ENCODE peak calls at places on chromosomes 4 and X, in four cellular contexts. One of them, this sample, is unnamed.

GRCh38 chr4:7775396-7775795 is 164.3 kb downstream of the AFAP1 start:
- DNase-seq in K562: no peak
- DNase-seq in HL-60: no peak
- DNase-seq in GM12878: no peak
- DNase-seq in this sample: no peak

GRCh38 chrX:128460835-128461234 is 408.6 kb upstream of the ACTRT1 start:
- DNase-seq in K562: no peak
- DNase-seq in HL-60: no peak
- DNase-seq in GM12878: no peak
- DNase-seq in this sample: no peak

GRCh38 chr4:111136438-111136837 is 513.6 kb upstream of the PITX2 start:
- DNase-seq in K562: no peak
- DNase-seq in HL-60: no peak
- DNase-seq in GM12878: no peak
- DNase-seq in this sample: no peak

GRCh38 chrX:37330642-37331041 is 18.5 kb upstream of the PRRG1 start:
- DNase-seq in K562: no peak
- DNase-seq in HL-60: no peak
- DNase-seq in GM12878: no peak
- DNase-seq in this sample: no peak

GRCh38 chr4:25535278-25535677 is 120.4 kb upstream of the SLC34A2 start:
- DNase-seq in K562: no peak
- DNase-seq in HL-60: no peak
- DNase-seq in GM12878: no peak
- DNase-seq in this sample: no peak

GRCh38 chr4:96649536-96649935 is 809.6 kb downstream of the PDHA2 start:
- DNase-seq in K562: no peak
- DNase-seq in HL-60: no peak
- DNase-seq in GM12878: no peak
- DNase-seq in this sample: no peak

GRCh38 chr4:24533364-24533763 is 51.0 kb downstream of the DHX15 start:
- DNase-seq in K562: no peak
- DNase-seq in HL-60: no peak
- DNase-seq in GM12878: no peak
- DNase-seq in this sample: no peak

GRCh38 chr4:103002551-103002950 is 17.0 kb downstream of the SLC9B1 start:
- DNase-seq in K562: no peak
- DNase-seq in HL-60: no peak
- DNase-seq in GM12878: no peak
- DNase-seq in this sample: no peak

GRCh38 chrX:154411981-154412340 is 622 bp downstream of the TAFAZZIN start:
- DNase-seq in K562: peak
- DNase-seq in HL-60: peak
- DNase-seq in GM12878: no peak
- DNase-seq in this sample: peak

GRCh38 chr4:172952052-172952451 is 216.6 kb upstream of the GALNT7 start:
- DNase-seq in K562: no peak
- DNase-seq in HL-60: no peak
- DNase-seq in GM12878: no peak
- DNase-seq in this sample: no peak

GRCh38 chrX:83469551-83469950 is 38.5 kb upstream of the POU3F4 start:
- DNase-seq in K562: no peak
- DNase-seq in HL-60: peak
- DNase-seq in GM12878: no peak
- DNase-seq in this sample: no peak

GRCh38 chrX:154064637-154065435 is 32.7 kb downstream of the MECP2 start:
- DNase-seq in K562: no peak
- DNase-seq in HL-60: no peak
- DNase-seq in GM12878: no peak
- DNase-seq in this sample: no peak

GRCh38 chr4:113539408-113539807 is 222.1 kb downstream of the CAMK2D start:
- DNase-seq in K562: no peak
- DNase-seq in HL-60: no peak
- DNase-seq in GM12878: no peak
- DNase-seq in this sample: no peak

GRCh38 chrX:150513564-150513963 is 54.9 kb upstream of the MTM1 start:
- DNase-seq in K562: peak
- DNase-seq in HL-60: no peak
- DNase-seq in GM12878: no peak
- DNase-seq in this sample: no peak

GRCh38 chrX:120549483-120550452 is 11.0 kb downstream of the CUL4B start:
- DNase-seq in K562: peak
- DNase-seq in HL-60: no peak
- DNase-seq in GM12878: no peak
- DNase-seq in this sample: no peak

GRCh38 chrX:82748901-82749505 is 759.1 kb upstream of the POU3F4 start:
- DNase-seq in K562: no peak
- DNase-seq in HL-60: no peak
- DNase-seq in GM12878: no peak
- DNase-seq in this sample: no peak

GRCh38 chrX:46574337-46574940 is 874 bp downstream of the CHST7 start:
- DNase-seq in K562: no peak
- DNase-seq in HL-60: no peak
- DNase-seq in GM12878: no peak
- DNase-seq in this sample: no peak

GRCh38 chr4:152606800-152607577 is 71.1 kb upstream of the FBXW7 start:
- DNase-seq in K562: no peak
- DNase-seq in HL-60: no peak
- DNase-seq in GM12878: no peak
- DNase-seq in this sample: no peak

GRCh38 chrX:153642655-153643430 is 4.2 kb upstream of the DUSP9 start:
- DNase-seq in K562: no peak
- DNase-seq in HL-60: no peak
- DNase-seq in GM12878: no peak
- DNase-seq in this sample: no peak

GRCh38 chr4:118032691-118033090 is 1.6 kb upstream of the NDST3 start:
- DNase-seq in K562: no peak
- DNase-seq in HL-60: no peak
- DNase-seq in GM12878: no peak
- DNase-seq in this sample: no peak

GRCh38 chr4:15031993-15032660 is 29.8 kb downstream of the CPEB2 start:
- DNase-seq in K562: no peak
- DNase-seq in HL-60: no peak
- DNase-seq in GM12878: no peak
- DNase-seq in this sample: no peak

GRCh38 chr4:159273841-159274240 is 171.0 kb downstream of the RAPGEF2 start:
- DNase-seq in K562: no peak
- DNase-seq in HL-60: no peak
- DNase-seq in GM12878: no peak
- DNase-seq in this sample: no peak

GRCh38 chr4:163107754-163108153 is 58.9 kb downstream of the NAF1 start:
- DNase-seq in K562: no peak
- DNase-seq in HL-60: no peak
- DNase-seq in GM12878: no peak
- DNase-seq in this sample: no peak

GRCh38 chr4:142278663-142279062 is 567.4 kb downstream of the INPP4B start:
- DNase-seq in K562: no peak
- DNase-seq in HL-60: no peak
- DNase-seq in GM12878: no peak
- DNase-seq in this sample: no peak

GRCh38 chr4:14924080-14924916 is 78.0 kb upstream of the CPEB2 start:
- DNase-seq in K562: no peak
- DNase-seq in HL-60: no peak
- DNase-seq in GM12878: no peak
- DNase-seq in this sample: no peak

GRCh38 chr4:7282094-7282370 is 89.7 kb downstream of the SORCS2 start:
- DNase-seq in K562: no peak
- DNase-seq in HL-60: no peak
- DNase-seq in GM12878: no peak
- DNase-seq in this sample: no peak

GRCh38 chr4:26343041-26343403 is 22.2 kb downstream of the RBPJ start:
- DNase-seq in K562: no peak
- DNase-seq in HL-60: no peak
- DNase-seq in GM12878: no peak
- DNase-seq in this sample: no peak

GRCh38 chrX:155966876-155967275 is 30.6 kb upstream of the IL9R start:
- DNase-seq in K562: peak
- DNase-seq in HL-60: peak
- DNase-seq in GM12878: peak
- DNase-seq in this sample: peak

GRCh38 chrX:42708222-42708621 is 69.7 kb downstream of the PPP1R2C start:
- DNase-seq in K562: no peak
- DNase-seq in HL-60: no peak
- DNase-seq in GM12878: no peak
- DNase-seq in this sample: no peak

GRCh38 chrX:152989292-152989658 is 4.6 kb downstream of the PNMA5 start:
- DNase-seq in K562: no peak
- DNase-seq in HL-60: peak
- DNase-seq in GM12878: no peak
- DNase-seq in this sample: no peak

GRCh38 chr4:63728480-63729177 is 680.6 kb downstream of the TECRL start:
- DNase-seq in K562: no peak
- DNase-seq in HL-60: no peak
- DNase-seq in GM12878: no peak
- DNase-seq in this sample: no peak
- TF ChIP-seq POLR2AphosphoS5 in K562: no peak
- TF ChIP-seq POLR2AphosphoS5 in HL-60: no peak
- TF ChIP-seq POLR2AphosphoS5 in GM12878: no peak
- TF ChIP-seq POLR2AphosphoS5 in this sample: no peak

GRCh38 chr4:33606951-33607350 is 2637.4 kb downstream of the ARAP2 start:
- DNase-seq in K562: no peak
- DNase-seq in HL-60: no peak
- DNase-seq in GM12878: no peak
- DNase-seq in this sample: no peak
- TF ChIP-seq SPI1 in K562: no peak
- TF ChIP-seq SPI1 in HL-60: no peak
- TF ChIP-seq SPI1 in GM12878: no peak
- TF ChIP-seq SPI1 in this sample: no peak

DNA sequence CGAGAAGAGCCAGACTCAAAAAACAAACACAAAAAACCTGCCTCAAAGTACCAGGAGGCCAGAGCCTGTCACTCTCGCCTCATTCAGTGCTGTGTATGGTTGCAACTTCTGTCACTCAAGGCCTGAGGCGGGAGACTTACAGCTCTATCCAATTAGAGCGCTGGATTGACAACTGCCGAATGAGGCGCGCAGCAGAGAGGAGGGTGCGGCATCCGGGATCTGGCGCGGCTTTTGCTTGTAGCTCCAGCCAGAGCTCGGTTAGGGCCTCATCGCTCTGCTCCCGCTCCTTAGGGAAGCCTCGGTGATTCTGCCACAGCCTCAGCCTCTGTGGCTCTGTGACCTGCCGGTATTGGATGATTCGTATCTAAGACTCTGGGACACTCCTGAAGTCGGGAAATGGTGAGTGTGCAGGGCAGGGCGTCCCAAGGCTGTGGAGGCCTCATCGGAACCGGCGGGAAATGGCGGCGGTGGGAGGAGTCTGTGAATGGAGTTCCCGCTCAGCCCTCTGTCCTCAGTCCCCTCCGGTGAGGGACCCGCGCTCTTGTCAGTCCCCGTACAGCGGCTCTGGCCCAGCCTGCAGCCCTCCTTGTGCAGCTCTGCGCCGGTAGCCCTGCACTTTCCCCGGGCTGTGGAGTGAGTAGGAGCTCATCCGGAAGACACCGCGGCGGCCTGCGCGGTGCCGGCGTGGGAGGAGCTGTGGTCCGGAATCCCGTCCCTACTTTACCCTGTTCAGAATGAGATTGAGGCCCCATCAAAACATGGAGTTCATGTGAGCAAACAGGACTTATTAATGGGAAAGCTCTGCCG is at the start of gene ZNF718:
- DNase-seq in K562: peak
- DNase-seq in HL-60: peak
- DNase-seq in GM12878: peak
- DNase-seq in this sample: peak
- TF ChIP-seq POLR2AphosphoS5 in K562: peak
- TF ChIP-seq POLR2AphosphoS5 in HL-60: peak
- TF ChIP-seq POLR2AphosphoS5 in GM12878: peak
- TF ChIP-seq POLR2AphosphoS5 in this sample: peak

DNA sequence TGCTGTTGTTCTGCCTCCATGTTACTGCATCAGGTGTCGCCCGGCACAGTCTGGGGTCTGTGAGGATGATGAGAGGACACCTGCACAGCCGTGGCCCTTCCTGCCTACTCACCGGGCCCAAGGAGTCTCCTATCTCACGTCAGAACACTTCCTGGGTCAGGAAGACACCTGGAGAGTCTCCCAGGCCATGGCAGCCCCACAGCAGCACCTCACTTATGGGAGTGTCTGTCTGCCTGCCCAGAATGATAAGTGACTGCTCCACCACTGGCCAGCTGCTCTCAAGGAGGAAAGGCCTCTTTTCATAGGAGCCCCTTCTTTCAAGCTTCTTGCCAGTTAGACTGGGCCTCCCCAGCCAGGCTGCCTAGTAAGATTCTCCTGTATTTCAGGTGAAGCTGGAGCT is 56.1 kb downstream of the NELFA start:
- DNase-seq in K562: no peak
- DNase-seq in HL-60: no peak
- DNase-seq in GM12878: no peak
- DNase-seq in this sample: no peak
- TF ChIP-seq SPI1 in K562: no peak
- TF ChIP-seq SPI1 in HL-60: no peak
- TF ChIP-seq SPI1 in GM12878: no peak
- TF ChIP-seq SPI1 in this sample: no peak

GRCh38 chr4:87058272-87059073 is 123.7 kb downstream of the AFF1 start:
- DNase-seq in K562: peak
- DNase-seq in HL-60: no peak
- DNase-seq in GM12878: no peak
- DNase-seq in this sample: no peak

GRCh38 chr4:87056884-87057283 is 122.1 kb downstream of the AFF1 start:
- DNase-seq in K562: no peak
- DNase-seq in HL-60: no peak
- DNase-seq in GM12878: no peak
- DNase-seq in this sample: no peak

GRCh38 chr4:87065016-87065415 is 130.2 kb downstream of the AFF1 start:
- DNase-seq in K562: no peak
- DNase-seq in HL-60: no peak
- DNase-seq in GM12878: no peak
- DNase-seq in this sample: no peak

GRCh38 chr4:87057835-87058234 is 123.0 kb downstream of the AFF1 start:
- DNase-seq in K562: no peak
- DNase-seq in HL-60: no peak
- DNase-seq in GM12878: no peak
- DNase-seq in this sample: no peak

GRCh38 chr4:87060957-87061356 is 126.1 kb downstream of the AFF1 start:
- DNase-seq in K562: no peak
- DNase-seq in HL-60: no peak
- DNase-seq in GM12878: no peak
- DNase-seq in this sample: no peak
- TF ChIP-seq POLR2AphosphoS5 in K562: no peak
- TF ChIP-seq POLR2AphosphoS5 in HL-60: no peak
- TF ChIP-seq POLR2AphosphoS5 in GM12878: no peak
- TF ChIP-seq POLR2AphosphoS5 in this sample: no peak

GRCh38 chr4:106569151-106570029 is 200.8 kb upstream of the GIMD1 start:
- DNase-seq in K562: no peak
- DNase-seq in HL-60: no peak
- DNase-seq in GM12878: no peak
- DNase-seq in this sample: no peak

GRCh38 chr4:106565727-106566126 is 197.1 kb upstream of the GIMD1 start:
- DNase-seq in K562: no peak
- DNase-seq in HL-60: no peak
- DNase-seq in GM12878: no peak
- DNase-seq in this sample: no peak
- TF ChIP-seq SPI1 in K562: no peak
- TF ChIP-seq SPI1 in HL-60: no peak
- TF ChIP-seq SPI1 in GM12878: no peak
- TF ChIP-seq SPI1 in this sample: no peak

This sample was measured in GM12891.